ENCODE peak calls at places on chromosomes 5 and 9, in nine cellular contexts. G is A549, K is HCT116, D is GM23338, S is SK-N-SH, Z is HepG2, B is Panc1, C is HL-60, F is GM12878. H is an unnamed sample.

GRCh38 chr5:154131817-154132216 is 58.7 kb upstream of the GALNT10 start:
- DNase-seq in G (no peak), K (no peak), D (no peak), S (no peak), Z (no peak), B (no peak), C (no peak), F (no peak), H (no peak)

GRCh38 chr5:96259211-96259772 is 173.8 kb downstream of the PCSK1 start:
- DNase-seq in G (peak), K (no peak), D (no peak), S (no peak), Z (peak), B (peak), C (peak), F (peak), H (no peak)

GRCh38 chr9:134381671-134382505 is 55.6 kb downstream of the RXRA start:
- DNase-seq in G (no peak), K (no peak), D (no peak), S (peak), Z (peak), B (no peak), C (peak), F (no peak), H (peak)

GRCh38 chr9:86407022-86407421 is 52.8 kb upstream of the TUT7 start:
- DNase-seq in G (peak), K (no peak), D (no peak), S (no peak), Z (peak), B (no peak), C (no peak), F (no peak), H (no peak)

GRCh38 chr5:142770650-142771609 is 753 bp downstream of the ARHGAP26 start:
- DNase-seq in G (peak), K (no peak), D (peak), S (peak), Z (peak), B (no peak), C (peak), F (no peak), H (peak)

GRCh38 chr5:168227973-168228615 is 63.4 kb upstream of the WWC1 start:
- DNase-seq in G (no peak), K (no peak), D (no peak), S (no peak), Z (no peak), B (no peak), C (peak), F (peak), H (no peak)

GRCh38 chr9:98726735-98727134 is 18.0 kb upstream of the GABBR2 start:
- DNase-seq in G (no peak), K (no peak), D (peak), S (no peak), Z (no peak), B (no peak), C (peak), F (no peak), H (no peak)

GRCh38 chr5:120463026-120463770 is 902 bp upstream of the PRR16 start:
- DNase-seq in G (no peak), K (no peak), D (no peak), S (no peak), Z (no peak), B (no peak), C (no peak), F (no peak), H (no peak)

DNA sequence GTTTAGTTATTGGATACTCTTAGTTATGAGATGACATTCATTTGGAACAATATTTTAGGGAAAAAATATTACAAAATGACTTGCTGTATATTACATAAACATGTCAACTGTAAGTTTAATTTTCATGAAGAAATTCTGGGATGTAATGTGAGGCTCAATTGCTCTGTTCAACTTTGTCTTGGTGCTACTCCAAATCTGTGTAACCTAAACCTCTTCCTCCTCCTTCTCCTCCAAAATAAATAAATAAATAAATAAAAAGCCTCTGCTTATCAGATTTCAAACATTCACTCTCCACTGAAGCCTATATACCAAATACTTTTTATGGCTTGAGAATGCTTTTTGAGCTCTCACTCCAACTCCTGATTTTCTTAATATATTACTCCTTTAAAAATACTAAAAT is 27.7 kb downstream of the ACTBL2 start:
- DNase-seq in G (no peak), K (no peak), D (no peak), S (no peak), Z (no peak), B (no peak), C (no peak), F (no peak), H (no peak)
- TF ChIP-seq REST in G (no peak), K (no peak), D (no peak), S (no peak), Z (no peak), B (no peak), C (no peak), F (no peak), H (no peak)

GRCh38 chr9:128713411-128713780 is 10.5 kb downstream of the ZDHHC12 start:
- DNase-seq in G (no peak), K (no peak), D (no peak), S (no peak), Z (no peak), B (no peak), C (no peak), F (no peak), H (no peak)
- TF ChIP-seq REST in G (no peak), K (no peak), D (no peak), S (no peak), Z (no peak), B (no peak), C (no peak), F (no peak), H (no peak)

GRCh38 chr9:4886698-4887097 is 94.0 kb downstream of the RCL1 start:
- DNase-seq in G (no peak), K (no peak), D (no peak), S (no peak), Z (no peak), B (no peak), C (no peak), F (peak), H (no peak)

GRCh38 chr9:4890929-4891328 is 94.1 kb upstream of the JAK2 start:
- DNase-seq in G (no peak), K (no peak), D (no peak), S (no peak), Z (no peak), B (no peak), C (no peak), F (no peak), H (no peak)

GRCh38 chr9:4891674-4892073 is 93.4 kb upstream of the JAK2 start:
- DNase-seq in G (no peak), K (no peak), D (no peak), S (no peak), Z (no peak), B (no peak), C (no peak), F (no peak), H (no peak)

GRCh38 chr9:4890242-4890641 is 94.8 kb upstream of the JAK2 start:
- DNase-seq in G (no peak), K (no peak), D (no peak), S (no peak), Z (no peak), B (no peak), C (no peak), F (no peak), H (no peak)

GRCh38 chr9:4887556-4887955 is 94.8 kb downstream of the RCL1 start:
- DNase-seq in G (no peak), K (no peak), D (no peak), S (no peak), Z (no peak), B (no peak), C (no peak), F (no peak), H (no peak)
- TF ChIP-seq REST in G (no peak), K (no peak), D (no peak), S (no peak), Z (no peak), B (no peak), C (no peak), F (no peak), H (no peak)

DNA sequence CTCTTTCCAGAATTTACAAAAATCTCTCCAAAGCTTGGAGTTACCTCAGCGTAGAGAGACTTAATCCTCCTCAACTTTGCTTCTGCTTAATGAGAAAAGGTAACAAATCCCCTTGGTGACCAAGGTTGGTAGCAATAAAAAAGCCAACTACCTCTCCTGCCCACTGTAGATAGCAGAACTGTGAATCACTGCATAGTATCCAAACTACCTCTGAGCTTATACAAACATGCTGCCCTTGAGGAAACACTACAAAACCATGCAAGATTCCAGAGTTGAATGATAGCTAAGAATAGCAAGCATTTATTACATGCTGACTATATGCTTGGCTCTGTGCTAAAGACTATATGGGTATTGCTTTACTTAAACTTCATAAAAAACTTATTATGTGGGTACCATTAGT is 2.8 kb upstream of the ADAMTS12 start:
- DNase-seq in G (peak), K (no peak), D (no peak), S (no peak), Z (no peak), B (no peak), C (no peak), F (no peak), H (no peak)
- TF ChIP-seq REST in G (no peak), K (no peak), D (no peak), S (no peak), Z (no peak), B (no peak), C (no peak), F (no peak), H (no peak)

GRCh38 chr5:139296862-139297326 is 3.4 kb downstream of the MATR3 start:
- DNase-seq in G (no peak), K (no peak), D (no peak), S (no peak), Z (no peak), B (no peak), C (no peak), F (no peak), H (no peak)
- TF ChIP-seq REST in G (no peak), K (no peak), D (no peak), S (no peak), Z (no peak), B (no peak), C (no peak), F (no peak), H (no peak)

DNA sequence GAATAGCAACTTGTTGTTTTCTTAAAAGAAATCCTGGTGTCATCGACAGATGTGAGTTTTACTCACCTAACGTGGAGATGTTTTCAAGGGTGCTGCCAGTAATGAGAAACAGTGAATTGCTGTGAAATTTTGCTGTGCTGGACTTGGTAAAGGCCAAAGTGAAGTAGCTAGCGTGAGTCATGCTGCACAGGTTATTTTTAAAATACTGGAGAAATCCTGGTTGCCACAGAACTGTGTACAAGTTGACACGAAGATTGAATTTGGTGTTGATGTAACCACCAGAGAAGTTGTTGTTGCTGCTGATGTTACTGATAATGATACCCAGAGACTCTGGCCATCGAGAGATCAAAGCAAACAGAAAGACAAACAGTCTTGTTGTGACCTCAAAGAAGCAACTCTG is 187.9 kb upstream of the NFIL3 start:
- DNase-seq in G (peak), K (no peak), D (no peak), S (no peak), Z (no peak), B (no peak), C (no peak), F (no peak), H (no peak)
- TF ChIP-seq REST in G (no peak), K (no peak), D (no peak), S (no peak), Z (no peak), B (no peak), C (no peak), F (no peak), H (no peak)

DNA sequence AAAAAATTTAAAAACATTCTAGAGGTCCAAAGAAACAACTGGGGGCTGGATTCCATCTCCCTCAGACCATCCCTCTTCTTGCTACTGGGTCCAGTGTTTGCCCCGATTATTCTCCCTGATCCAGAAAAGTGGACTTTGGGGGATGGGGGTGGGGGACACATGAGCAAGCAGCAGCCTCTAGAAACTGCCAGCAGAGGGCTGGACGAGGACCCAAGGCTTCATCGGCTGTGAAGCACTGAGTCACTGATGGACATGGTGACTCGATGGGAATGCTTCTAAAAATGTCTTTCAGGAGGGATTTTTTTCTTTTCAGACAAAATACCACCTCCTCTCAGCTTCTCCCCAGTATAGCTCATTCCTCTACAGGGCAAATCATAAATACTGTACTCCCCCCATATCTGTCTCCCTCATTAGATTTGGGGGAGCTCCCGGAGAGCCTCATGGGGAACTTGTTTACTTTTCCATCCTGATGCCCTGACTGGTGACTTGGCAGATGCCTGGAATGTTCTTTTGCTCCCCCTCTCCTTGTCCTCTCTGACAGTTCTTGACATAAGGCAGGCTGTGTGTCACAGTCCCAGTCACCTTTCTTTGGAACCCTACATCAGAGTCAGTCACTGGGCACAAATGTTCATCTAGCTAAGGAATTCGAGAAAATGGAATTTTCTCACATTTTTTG is 67.2 kb upstream of the STC2 start:
- DNase-seq in G (peak), K (peak), D (peak), S (no peak), Z (peak), B (no peak), C (no peak), F (no peak), H (peak)
- TF ChIP-seq REST in G (no peak), K (no peak), D (no peak), S (no peak), Z (no peak), B (no peak), C (no peak), F (no peak), H (no peak)

GRCh38 chr5:4576161-4576748 is 563.9 kb upstream of the ADAMTS16 start:
- DNase-seq in G (no peak), K (no peak), D (no peak), S (no peak), Z (no peak), B (no peak), C (no peak), F (no peak), H (no peak)
- TF ChIP-seq REST in G (no peak), K (no peak), D (no peak), S (no peak), Z (no peak), B (no peak), C (no peak), F (no peak), H (no peak)

DNA sequence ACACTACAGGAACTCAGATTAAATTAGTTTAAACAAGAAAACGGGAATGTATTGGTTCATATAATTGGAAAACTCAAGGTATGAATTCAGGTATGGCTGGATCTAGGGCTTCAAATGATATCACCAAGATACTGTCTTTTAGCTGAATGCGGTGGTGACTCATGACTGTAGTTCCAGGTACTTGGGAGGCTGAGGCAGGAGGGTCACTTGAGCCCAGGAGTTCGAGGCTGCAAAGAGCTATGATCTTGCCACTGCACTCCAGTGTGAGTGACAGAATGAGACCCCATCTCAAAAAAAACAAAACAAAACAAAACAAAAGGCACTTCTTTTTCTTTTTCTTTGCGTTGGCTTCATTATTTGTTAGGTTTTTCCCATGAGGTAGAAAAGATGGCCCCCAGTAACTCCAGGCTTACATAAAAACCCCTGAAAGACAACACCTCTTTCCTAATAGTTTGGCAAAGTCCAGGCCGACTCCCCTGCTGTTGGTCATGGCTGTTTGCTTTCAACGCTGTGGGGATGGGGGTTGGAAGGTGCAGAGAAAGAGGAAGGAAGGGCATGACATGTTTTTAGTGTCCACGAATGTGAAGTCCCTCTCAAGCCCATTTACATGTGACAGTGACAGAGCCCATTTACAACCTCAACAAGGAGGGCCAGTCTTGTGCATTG is 39.8 kb upstream of the CRB2 start:
- DNase-seq in G (no peak), K (no peak), D (no peak), S (no peak), Z (peak), B (no peak), C (peak), F (no peak), H (no peak)
- TF ChIP-seq REST in G (no peak), K (no peak), D (no peak), S (no peak), Z (no peak), B (no peak), C (no peak), F (no peak), H (no peak)